ENCODE peak calls at places on chromosomes 7 and 10, in four cellular contexts. One of them, this sample, is unnamed. For H3K4me1, the result is how much of the 10 kb centered on the place peaks cover.

GRCh38 chr10:44960098-44960480 is 487 bp downstream of the RASSF4 start:
- DNase-seq in H1: no peak
- DNase-seq in HCT116: no peak
- DNase-seq in GM12878: no peak
- DNase-seq in this sample: no peak

GRCh38 chr10:75773139-75773801 is 341.8 kb downstream of the LRMDA start:
- DNase-seq in HCT116: no peak
- DNase-seq in GM12878: no peak
- DNase-seq in H1: no peak
- DNase-seq in this sample: no peak

GRCh38 chr10:73032536-73032935 is 64.1 kb downstream of the P4HA1 start:
- DNase-seq in H1: no peak
- DNase-seq in GM12878: no peak
- DNase-seq in HCT116: no peak
- DNase-seq in this sample: no peak

GRCh38 chr10:44300666-44301649 is 83.9 kb downstream of the CXCL12 start:
- DNase-seq in HCT116: peak
- DNase-seq in GM12878: peak
- DNase-seq in H1: no peak
- DNase-seq in this sample: no peak

GRCh38 chr10:101285093-101285463 is 55.8 kb upstream of the LBX1 start:
- DNase-seq in HCT116: no peak
- DNase-seq in H1: peak
- DNase-seq in GM12878: no peak
- DNase-seq in this sample: no peak

GRCh38 chr10:46541017-46541661 is 15.3 kb downstream of the GPRIN2 start:
- DNase-seq in GM12878: no peak
- DNase-seq in HCT116: no peak
- DNase-seq in H1: peak
- DNase-seq in this sample: peak

GRCh38 chr10:132272061-132272766 is 35.5 kb downstream of the STK32C start:
- DNase-seq in HCT116: no peak
- DNase-seq in GM12878: no peak
- DNase-seq in H1: no peak
- DNase-seq in this sample: no peak

GRCh38 chr10:18144928-18145327 is 4.7 kb downstream of the CACNB2 start:
- DNase-seq in H1: no peak
- DNase-seq in GM12878: no peak
- DNase-seq in HCT116: no peak
- DNase-seq in this sample: no peak

GRCh38 chr10:92692697-92693533 is 3.2 kb downstream of the HHEX start:
- DNase-seq in GM12878: no peak
- DNase-seq in HCT116: no peak
- DNase-seq in H1: no peak
- DNase-seq in this sample: no peak

GRCh38 chr7:44693641-44694313 is 54.9 kb upstream of the ZMIZ2 start:
- DNase-seq in GM12878: no peak
- DNase-seq in H1: no peak
- DNase-seq in HCT116: peak
- DNase-seq in this sample: no peak

GRCh38 chr7:40580776-40581175 is 446.0 kb downstream of the SUGCT start:
- DNase-seq in HCT116: no peak
- DNase-seq in H1: no peak
- DNase-seq in GM12878: no peak
- DNase-seq in this sample: no peak

GRCh38 chr10:85611746-85612377 is 754.7 kb downstream of the GRID1 start:
- DNase-seq in H1: peak
- DNase-seq in HCT116: no peak
- DNase-seq in GM12878: no peak
- DNase-seq in this sample: no peak

GRCh38 chr7:134771889-134772288 is 7.5 kb upstream of the CALD1 start:
- DNase-seq in H1: no peak
- DNase-seq in GM12878: no peak
- DNase-seq in HCT116: no peak
- DNase-seq in this sample: no peak

GRCh38 chr7:148698397-148699023 is at the start of gene CUL1:
- DNase-seq in HCT116: peak
- DNase-seq in GM12878: no peak
- DNase-seq in H1: peak
- DNase-seq in this sample: peak

GRCh38 chr7:12456506-12456905 is 52.8 kb upstream of the VWDE start:
- DNase-seq in GM12878: no peak
- DNase-seq in HCT116: no peak
- DNase-seq in H1: no peak
- DNase-seq in this sample: no peak

DNA sequence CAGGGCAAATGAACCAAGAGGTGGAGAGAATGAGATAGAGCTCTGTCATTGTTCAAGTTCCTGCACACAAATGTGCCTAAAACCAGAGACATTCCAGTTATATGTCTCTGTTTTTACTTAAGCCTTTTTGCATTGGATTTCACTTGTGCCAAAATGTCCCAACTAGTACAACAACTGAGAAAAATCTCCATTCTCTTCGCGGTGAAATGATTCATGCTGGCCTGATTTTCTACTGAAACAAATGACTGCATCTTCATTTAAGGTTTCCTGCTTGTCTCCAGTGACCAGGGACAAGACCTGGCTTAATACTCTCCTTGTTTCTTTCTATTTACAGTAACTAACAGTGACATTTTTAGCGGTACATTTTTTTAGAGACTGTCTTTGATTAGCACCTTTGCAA is 714.9 kb downstream of the KCNMA1 start:
- DNase-seq in H1: no peak
- DNase-seq in HCT116: no peak
- DNase-seq in GM12878: no peak
- DNase-seq in this sample: no peak
- TF ChIP-seq EGR1 in H1: no peak
- TF ChIP-seq EGR1 in HCT116: no peak
- TF ChIP-seq EGR1 in GM12878: no peak
- TF ChIP-seq EGR1 in this sample: no peak

DNA sequence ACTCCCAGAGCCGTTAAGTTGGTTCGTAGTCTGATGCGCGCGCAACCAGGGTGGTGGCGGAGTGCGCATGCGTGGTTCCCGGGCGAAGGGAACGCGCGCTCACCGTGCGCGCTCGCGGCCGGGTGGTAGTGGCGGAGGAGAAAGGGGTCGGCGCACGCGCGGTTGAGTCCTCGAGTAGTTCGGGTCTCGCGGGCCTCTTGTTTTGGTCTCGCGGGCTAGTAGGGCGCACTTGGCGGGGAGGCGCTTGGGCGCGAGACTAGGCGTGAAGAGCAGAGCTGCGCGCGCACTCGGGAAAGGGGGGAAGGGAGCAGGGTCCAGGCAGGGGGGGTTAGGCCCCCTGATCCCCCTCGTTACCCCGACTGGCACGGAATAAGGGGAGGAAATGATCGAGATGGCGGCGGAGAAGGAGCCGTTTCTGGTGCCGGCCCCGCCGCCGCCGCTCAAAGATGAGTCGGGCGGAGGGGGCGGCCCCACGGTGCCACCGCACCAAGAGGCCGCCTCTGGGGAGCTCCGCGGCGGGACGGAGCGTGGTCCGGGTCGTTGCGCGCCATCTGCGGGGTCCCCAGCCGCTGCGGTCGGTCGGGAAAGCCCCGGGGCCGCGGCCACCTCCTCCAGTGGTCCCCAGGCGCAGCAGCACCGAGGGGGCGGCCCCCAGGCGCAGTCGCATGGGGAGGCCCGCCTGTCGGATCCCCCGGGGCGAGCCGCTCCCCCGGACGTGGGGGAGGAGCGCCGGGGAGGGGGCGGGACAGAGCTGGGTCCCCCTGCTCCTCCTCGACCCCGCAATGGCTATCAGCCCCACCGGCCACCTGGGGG is at the start of gene MEPCE:
- DNase-seq in HCT116: peak
- DNase-seq in H1: peak
- DNase-seq in GM12878: peak
- DNase-seq in this sample: peak
- H3K4me1 ChIP-seq in HCT116: half or more
- H3K4me1 ChIP-seq in H1: under half
- H3K4me1 ChIP-seq in GM12878: under half
- H3K4me1 ChIP-seq in this sample: half or more

DNA sequence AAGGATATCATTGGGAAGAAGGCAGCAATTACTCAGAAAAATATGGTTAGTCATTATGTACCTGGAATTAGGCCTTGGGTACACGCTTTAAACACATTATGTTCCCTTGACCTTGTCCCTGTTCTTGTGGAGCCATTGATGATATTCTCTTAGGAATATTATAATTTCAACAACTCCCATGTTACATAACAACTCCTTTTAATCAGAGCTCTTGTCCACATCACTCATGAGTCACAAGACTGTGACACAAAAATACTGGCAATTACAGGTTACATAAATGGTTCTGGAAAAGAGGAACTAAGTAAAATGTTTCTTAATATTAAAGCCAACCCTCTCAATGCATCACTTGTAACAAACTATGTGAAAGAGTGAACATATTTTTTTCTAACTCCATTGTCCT is 143.8 kb upstream of the PCLO start:
- DNase-seq in H1: no peak
- DNase-seq in GM12878: no peak
- DNase-seq in HCT116: no peak
- DNase-seq in this sample: no peak
- TF ChIP-seq EGR1 in H1: no peak
- TF ChIP-seq EGR1 in GM12878: no peak
- TF ChIP-seq EGR1 in HCT116: no peak
- TF ChIP-seq EGR1 in this sample: no peak

DNA sequence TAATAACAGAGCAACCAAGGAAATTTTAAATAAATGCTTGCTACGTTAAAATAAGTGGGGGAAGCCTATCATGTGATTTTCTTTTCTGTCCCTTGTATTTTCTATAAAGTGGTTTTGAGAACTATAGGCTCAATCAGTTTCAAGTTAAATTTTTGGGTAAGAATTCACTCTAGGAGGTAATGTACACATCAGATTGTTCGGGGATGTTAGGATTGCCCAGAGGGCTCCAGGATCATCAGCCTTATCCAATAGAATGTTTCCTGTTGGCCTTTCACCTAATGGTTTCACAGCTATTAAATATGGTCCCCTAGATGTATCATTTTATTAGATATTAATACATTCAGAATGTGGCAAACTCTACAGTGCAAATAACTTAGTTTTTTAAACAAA is 438.4 kb upstream of the NPVF start:
- DNase-seq in HCT116: no peak
- DNase-seq in GM12878: no peak
- DNase-seq in H1: no peak
- DNase-seq in this sample: no peak
- H3K4me1 ChIP-seq in HCT116: under half
- H3K4me1 ChIP-seq in GM12878: under half
- H3K4me1 ChIP-seq in H1: under half
- H3K4me1 ChIP-seq in this sample: under half

GRCh38 chr7:8389898-8390642 is 43.3 kb upstream of the NXPH1 start:
- DNase-seq in HCT116: peak
- DNase-seq in GM12878: no peak
- DNase-seq in H1: peak
- DNase-seq in this sample: peak
- TF ChIP-seq EGR1 in HCT116: no peak
- TF ChIP-seq EGR1 in GM12878: no peak
- TF ChIP-seq EGR1 in H1: no peak
- TF ChIP-seq EGR1 in this sample: no peak

DNA sequence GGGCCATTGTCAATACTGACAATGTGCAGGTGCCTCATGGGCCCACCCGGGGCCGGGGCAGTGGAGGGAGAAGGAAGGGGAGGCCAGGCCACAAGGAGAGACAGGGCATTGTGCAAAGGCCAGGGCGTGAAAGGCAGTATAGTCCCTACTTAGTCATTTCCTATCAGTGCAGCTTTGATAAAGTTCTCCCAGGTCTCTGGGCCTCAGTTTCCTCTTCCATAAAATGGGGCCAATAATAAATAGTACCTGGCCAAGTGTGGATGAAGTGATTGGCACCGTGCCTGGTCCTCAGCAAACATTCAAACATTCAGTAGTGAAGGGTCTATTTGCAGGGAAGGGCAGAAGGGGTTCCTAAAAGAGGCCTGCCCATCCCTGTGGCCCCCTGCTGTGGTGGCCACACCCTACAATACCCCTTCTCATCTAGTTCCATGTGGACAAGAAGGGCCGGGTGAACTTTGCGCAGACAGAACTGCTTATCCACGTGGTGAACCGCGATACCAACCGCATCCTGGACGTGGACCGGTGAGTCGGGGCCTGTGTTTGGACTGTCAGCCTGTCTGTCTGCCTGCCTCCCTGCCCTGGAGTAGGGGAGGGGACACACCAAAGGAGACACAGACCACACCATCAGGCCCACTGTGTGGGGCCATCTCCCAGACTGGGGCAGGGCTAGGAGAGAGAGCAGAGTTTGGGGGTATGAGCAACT is 36.9 kb upstream of the VSIR start:
- DNase-seq in HCT116: no peak
- DNase-seq in H1: no peak
- DNase-seq in GM12878: no peak
- DNase-seq in this sample: no peak
- H3K4me1 ChIP-seq in HCT116: under half
- H3K4me1 ChIP-seq in H1: under half
- H3K4me1 ChIP-seq in GM12878: under half
- H3K4me1 ChIP-seq in this sample: under half

DNA sequence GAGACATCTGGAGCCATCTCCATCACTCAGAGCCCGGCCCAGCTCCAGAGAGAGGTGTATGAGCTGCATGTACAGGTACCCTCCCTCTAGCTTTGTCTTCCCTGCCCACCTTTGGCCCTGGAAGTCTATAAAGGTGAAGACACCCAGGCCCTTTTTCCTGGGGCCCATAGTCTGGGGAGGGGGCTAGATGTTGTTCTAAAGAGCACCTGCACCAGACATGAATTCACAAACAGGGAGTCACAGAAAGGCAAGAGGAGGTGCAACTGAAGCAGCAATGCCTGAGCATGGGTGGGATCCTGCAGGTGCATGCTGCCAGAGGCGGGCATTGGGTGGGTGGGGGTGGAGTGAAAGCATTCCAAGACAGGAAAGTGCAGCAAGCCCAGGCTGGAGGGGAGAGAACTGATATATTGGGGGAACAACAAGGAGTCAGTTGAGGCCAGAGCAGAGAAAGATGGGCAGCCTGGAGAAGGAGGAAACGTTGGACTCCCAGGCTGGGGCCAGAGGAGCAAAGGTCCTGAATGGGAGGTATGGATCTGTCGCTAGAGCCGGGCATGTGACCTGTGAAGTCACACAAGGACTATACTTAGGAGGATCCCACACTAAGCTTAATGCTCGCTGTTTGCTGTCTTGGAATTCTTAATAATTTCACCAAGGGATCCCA is 11.6 kb downstream of the CDHR1 start:
- DNase-seq in H1: no peak
- DNase-seq in GM12878: no peak
- DNase-seq in HCT116: no peak
- DNase-seq in this sample: no peak
- TF ChIP-seq EGR1 in H1: no peak
- TF ChIP-seq EGR1 in GM12878: no peak
- TF ChIP-seq EGR1 in HCT116: no peak
- TF ChIP-seq EGR1 in this sample: no peak

DNA sequence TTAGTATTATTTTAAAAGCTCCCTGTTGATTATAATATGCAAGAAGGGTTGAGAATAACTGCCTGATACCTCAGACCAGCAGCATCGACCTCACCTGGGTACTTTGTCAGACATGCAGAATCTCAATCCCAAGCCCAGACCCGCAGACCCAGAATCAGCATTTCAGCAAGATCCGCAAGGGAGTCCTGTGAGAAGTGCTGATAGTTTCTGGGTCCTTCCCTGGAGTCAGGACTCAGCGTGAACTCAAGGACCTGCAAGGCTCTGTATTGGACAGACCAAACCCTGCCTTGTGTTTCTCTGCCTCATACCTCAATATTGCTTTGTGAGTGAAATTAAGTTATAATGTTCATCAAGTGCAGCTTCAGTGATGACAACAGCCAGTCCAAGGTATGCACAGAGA is 149.5 kb upstream of the NPY start:
- DNase-seq in HCT116: no peak
- DNase-seq in GM12878: no peak
- DNase-seq in H1: no peak
- DNase-seq in this sample: no peak
- H3K4me1 ChIP-seq in HCT116: under half
- H3K4me1 ChIP-seq in GM12878: under half
- H3K4me1 ChIP-seq in H1: under half
- H3K4me1 ChIP-seq in this sample: under half

This sample was measured in K562.